ENCODE peak calls at places on chromosomes 16 and 17, in nine cellular contexts. L is neuronal stem cell, V is WERI-Rb-1, Z is OCI-LY7, R is fibroblast of villous mesenchyme, T is IMR-90, C is small intestine, B is right lobe of liver, E is bronchial epithelial cell. P is an unnamed sample.

GRCh38 chr17:12691173-12691572 is 25.5 kb downstream of the MYOCD start:
- DNase-seq in R (no peak), V (no peak), T (peak), L (no peak), C (no peak), E (no peak), B (no peak), Z (no peak), P (peak)

GRCh38 chr16:66476328-66477027 is 49.4 kb downstream of the BEAN1 start:
- DNase-seq in Z (peak), E (no peak), C (peak), B (no peak), R (no peak), L (no peak), T (no peak), V (peak), P (no peak)

GRCh38 chr16:88830250-88830649 is 18.5 kb upstream of the APRT start:
- DNase-seq in B (no peak), Z (no peak), C (no peak), R (peak), T (no peak), L (no peak), V (no peak), E (no peak), P (no peak)

GRCh38 chr16:57585051-57585687 is 42.7 kb downstream of the ADGRG5 start:
- DNase-seq in B (no peak), E (no peak), L (no peak), C (no peak), T (no peak), Z (no peak), R (no peak), V (no peak), P (no peak)

GRCh38 chr17:68453991-68454665 is 3.2 kb downstream of the WIPI1 start:
- DNase-seq in Z (no peak), L (no peak), E (no peak), R (no peak), B (no peak), C (no peak), V (no peak), T (no peak), P (no peak)

GRCh38 chr17:31488982-31489294 is 97.5 kb downstream of the RAB11FIP4 start:
- DNase-seq in E (no peak), R (no peak), V (no peak), L (no peak), T (no peak), B (no peak), C (no peak), Z (no peak), P (no peak)

GRCh38 chr17:1491406-1492248 is 859 bp downstream of the MYO1C start:
- DNase-seq in E (no peak), T (no peak), V (peak), B (peak), L (no peak), R (peak), Z (peak), C (peak), P (peak)

GRCh38 chr16:728131-728889 is 1.4 kb downstream of the HAGHL start:
- DNase-seq in E (peak), L (no peak), V (peak), B (peak), R (peak), T (peak), Z (peak), C (peak), P (peak)

GRCh38 chr17:9266031-9266680 is 244.8 kb downstream of the NTN1 start:
- DNase-seq in R (no peak), L (no peak), E (no peak), C (no peak), Z (no peak), V (no peak), T (no peak), B (no peak), P (peak)

GRCh38 chr17:8133398-8133797 is 9.5 kb upstream of the HES7 start:
- DNase-seq in C (no peak), V (no peak), Z (no peak), T (no peak), R (no peak), B (no peak), E (no peak), L (no peak), P (no peak)

GRCh38 chr16:87002717-87003413 is 314.3 kb downstream of the C16orf95 start:
- DNase-seq in B (no peak), V (no peak), T (peak), E (no peak), L (no peak), R (peak), Z (no peak), C (no peak), P (peak)

GRCh38 chr17:45394913-45395568 is 37.6 kb downstream of the ARHGAP27 start:
- DNase-seq in B (peak), L (peak), Z (peak), V (peak), T (peak), R (peak), C (peak), E (peak), P (peak)

GRCh38 chr17:10992097-10992496 is 154.2 kb upstream of the PIRT start:
- DNase-seq in V (no peak), B (no peak), R (no peak), Z (no peak), C (no peak), E (no peak), L (no peak), T (no peak), P (no peak)

GRCh38 chr16:88068476-88069396 is 117.5 kb downstream of the BANP start:
- DNase-seq in B (no peak), C (no peak), E (no peak), T (no peak), V (no peak), Z (no peak), L (no peak), R (no peak), P (no peak)

GRCh38 chr16:57576429-57576870 is 34.0 kb downstream of the ADGRG5 start:
- DNase-seq in Z (peak), T (peak), V (peak), C (peak), E (peak), L (peak), R (peak), B (peak), P (peak)

GRCh38 chr16:80063028-80063767 is 462.7 kb upstream of the MAF start:
- DNase-seq in T (no peak), R (peak), V (no peak), Z (no peak), E (no peak), L (no peak), B (no peak), C (no peak), P (peak)

GRCh38 chr17:42098747-42099399 is 600 bp upstream of the ZNF385C start:
- DNase-seq in L (no peak), R (no peak), V (peak), C (no peak), T (no peak), Z (no peak), E (no peak), B (no peak), P (no peak)

GRCh38 chr17:8164815-8165131 is 2.0 kb upstream of the VAMP2 start:
- DNase-seq in R (no peak), L (no peak), E (no peak), Z (no peak), T (no peak), B (no peak), V (no peak), C (no peak), P (no peak)

GRCh38 chr17:1391577-1391976 is 8.4 kb downstream of the YWHAE start:
- DNase-seq in L (no peak), C (no peak), E (no peak), B (no peak), T (no peak), Z (no peak), V (no peak), R (no peak), P (no peak)

GRCh38 chr17:62703776-62704380 is 76.4 kb downstream of the MRC2 start:
- DNase-seq in T (peak), L (peak), E (peak), R (peak), V (peak), C (peak), Z (peak), B (peak), P (peak)

GRCh38 chr17:42891539-42892152 is 9.0 kb upstream of the G6PC1 start:
- DNase-seq in C (no peak), V (no peak), T (peak), Z (no peak), R (no peak), E (no peak), B (peak), L (no peak), P (peak)

GRCh38 chr16:22122239-22122638 is 29.9 kb downstream of the VWA3A start:
- DNase-seq in T (no peak), Z (no peak), C (no peak), E (no peak), L (no peak), B (no peak), V (no peak), R (no peak), P (no peak)

GRCh38 chr17:57032343-57032742 is 52.7 kb upstream of the AKAP1 start:
- DNase-seq in E (no peak), C (no peak), B (no peak), L (no peak), V (no peak), Z (no peak), R (no peak), T (no peak), P (no peak)

GRCh38 chr17:57033296-57033695 is 51.8 kb upstream of the AKAP1 start:
- DNase-seq in B (no peak), Z (no peak), V (no peak), C (no peak), T (no peak), E (no peak), R (no peak), L (no peak), P (no peak)

GRCh38 chr17:57025876-57026275 is 47.9 kb downstream of the SCPEP1 start:
- DNase-seq in L (no peak), Z (peak), E (no peak), C (no peak), B (no peak), T (no peak), V (no peak), R (no peak), P (no peak)

DNA sequence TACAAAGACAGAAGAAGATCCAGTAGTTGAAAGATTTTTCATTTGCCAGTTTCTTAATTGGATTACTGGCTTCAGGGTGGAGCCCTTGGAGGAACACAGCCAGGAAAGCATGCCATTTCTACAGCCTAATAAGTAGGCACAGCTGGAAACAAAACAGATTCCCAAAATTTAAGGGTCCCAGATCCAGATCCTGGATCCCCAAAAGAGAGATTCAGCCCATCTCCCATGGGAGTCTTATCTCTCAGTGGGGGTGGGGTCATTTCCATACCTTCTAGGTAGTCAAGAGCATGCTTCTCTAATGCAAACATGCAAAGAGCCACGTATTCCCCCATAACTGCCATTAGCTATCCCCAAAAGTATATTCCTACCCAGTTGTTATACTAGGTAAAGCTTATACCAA is 49.9 kb downstream of the SCPEP1 start:
- DNase-seq in R (no peak), Z (no peak), E (no peak), L (no peak), B (no peak), T (no peak), C (no peak), V (no peak), P (no peak)
- H3K4me3 ChIP-seq in R (no peak), Z (no peak), E (no peak), L (no peak), B (no peak), T (no peak), C (no peak), V (no peak), P (no peak)

GRCh38 chr16:6023449-6023848 is 925.9 kb upstream of the EEF2KMT start:
- DNase-seq in T (no peak), L (no peak), R (no peak), E (no peak), B (no peak), V (no peak), C (no peak), Z (no peak), P (no peak)

GRCh38 chr16:6019490-6019991 is 921.9 kb upstream of the EEF2KMT start:
- DNase-seq in E (no peak), V (peak), B (no peak), L (peak), C (no peak), T (no peak), Z (no peak), R (no peak), P (no peak)

GRCh38 chr16:6018848-6019489 is 921.4 kb upstream of the EEF2KMT start:
- DNase-seq in V (peak), C (no peak), T (no peak), B (no peak), Z (no peak), E (no peak), R (no peak), L (peak), P (no peak)

GRCh38 chr16:6021544-6021943 is 923.9 kb upstream of the EEF2KMT start:
- DNase-seq in L (no peak), E (no peak), Z (no peak), C (no peak), T (no peak), V (no peak), B (no peak), R (no peak), P (no peak)

GRCh38 chr16:6020162-6020980 is 922.8 kb upstream of the EEF2KMT start:
- DNase-seq in C (no peak), R (no peak), T (no peak), V (no peak), B (no peak), Z (no peak), E (no peak), L (no peak), P (no peak)
- H3K4me3 ChIP-seq in C (no peak), R (no peak), T (no peak), V (no peak), B (no peak), Z (no peak), E (no peak), L (no peak), P (no peak)

DNA sequence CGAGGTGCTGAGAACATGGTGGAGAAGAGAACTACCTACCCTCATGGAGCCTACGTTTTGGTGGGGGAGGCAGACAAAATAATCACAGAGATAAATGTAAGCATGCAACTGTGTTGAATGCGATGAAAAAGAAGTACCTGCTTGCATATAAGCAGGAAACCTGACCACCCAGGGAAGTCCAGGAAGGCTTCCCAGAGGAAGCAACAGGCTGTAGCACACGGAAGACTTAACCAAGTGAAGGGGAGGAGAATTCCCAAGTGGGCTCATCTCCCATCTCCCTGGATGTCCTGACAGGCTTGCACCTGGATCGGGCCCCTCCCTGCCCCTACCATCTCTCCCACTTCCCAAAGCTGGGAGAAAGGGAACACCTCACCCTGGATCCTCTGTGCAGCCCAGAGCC is 2.0 kb downstream of the SCRN2 start:
- DNase-seq in Z (no peak), C (no peak), L (no peak), T (no peak), E (no peak), V (no peak), B (no peak), R (no peak), P (no peak)
- H3K4me3 ChIP-seq in Z (no peak), C (no peak), L (no peak), T (no peak), E (no peak), V (no peak), B (no peak), R (no peak), P (no peak)

DNA sequence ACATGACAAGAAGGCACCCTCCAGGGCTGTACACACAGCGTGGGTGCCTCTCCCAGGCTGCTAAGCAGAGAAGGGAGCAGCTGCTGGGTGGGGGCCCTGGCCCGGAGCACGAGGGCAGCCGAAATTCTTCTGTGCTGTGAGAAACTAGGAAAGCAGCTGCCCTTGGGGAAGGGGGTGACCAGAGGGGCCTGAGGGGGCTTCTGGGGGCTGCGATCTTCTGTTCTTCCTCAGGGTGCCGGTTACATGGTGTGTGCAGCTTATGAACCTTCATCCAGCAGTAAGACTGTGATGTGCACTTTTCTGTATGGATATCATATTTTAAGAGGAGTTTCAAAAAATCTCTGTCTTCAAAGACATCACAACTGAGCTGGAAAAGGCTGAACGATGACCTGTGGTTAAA is 43.2 kb upstream of the METRNL start:
- DNase-seq in Z (no peak), C (no peak), L (no peak), T (no peak), E (no peak), B (no peak), V (no peak), R (no peak), P (no peak)
- H3K4me3 ChIP-seq in Z (no peak), C (no peak), L (no peak), T (no peak), E (no peak), B (no peak), V (no peak), R (no peak), P (no peak)

GRCh38 chr17:6654816-6655731 is 3.5 kb downstream of the C17orf100 start:
- DNase-seq in V (no peak), B (no peak), Z (no peak), L (no peak), T (no peak), E (peak), C (peak), R (no peak), P (no peak)

GRCh38 chr17:6661464-6661848 is 9.9 kb downstream of the C17orf100 start:
- DNase-seq in T (no peak), C (no peak), B (no peak), L (no peak), R (no peak), E (no peak), Z (no peak), V (no peak), P (no peak)

GRCh38 chr17:6660765-6661463 is 9.4 kb downstream of the C17orf100 start:
- DNase-seq in V (no peak), L (no peak), R (no peak), E (no peak), Z (peak), T (no peak), B (no peak), C (no peak), P (no peak)

GRCh38 chr17:6660101-6660500 is 8.5 kb downstream of the C17orf100 start:
- DNase-seq in V (no peak), R (no peak), T (no peak), B (no peak), Z (no peak), L (no peak), C (no peak), E (no peak), P (no peak)

GRCh38 chr17:6657633-6658287 is 6.2 kb downstream of the C17orf100 start:
- DNase-seq in B (no peak), V (no peak), C (no peak), T (no peak), Z (peak), E (no peak), R (no peak), L (no peak), P (no peak)
- H3K4me3 ChIP-seq in B (no peak), V (no peak), C (no peak), T (no peak), Z (peak), E (peak), R (no peak), L (peak), P (no peak)

DNA sequence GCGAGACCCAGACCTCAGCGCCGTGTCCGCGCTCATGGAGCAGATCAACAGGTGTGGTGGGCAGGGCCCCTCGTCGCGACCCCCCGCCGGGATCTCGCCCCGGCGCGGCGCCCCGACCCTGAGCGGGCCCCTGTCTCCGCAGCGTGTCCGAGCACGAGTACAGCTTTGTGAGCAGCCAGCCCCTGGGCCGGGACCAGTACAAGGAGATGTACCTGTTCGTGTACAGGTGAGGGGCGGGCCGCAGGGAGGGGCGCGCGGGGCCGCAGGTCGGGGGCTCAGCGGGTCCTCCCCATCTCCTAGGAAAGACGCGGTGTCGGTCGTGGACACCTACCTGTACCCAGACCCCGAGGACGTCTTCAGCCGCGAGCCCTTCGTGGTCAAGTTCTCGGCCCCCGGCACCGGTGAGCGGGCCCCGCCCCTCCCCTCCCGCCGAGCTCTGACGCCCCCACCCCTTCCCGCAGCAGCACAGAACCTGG is 870 bp downstream of the DNASE1L2 start:
- DNase-seq in E (no peak), R (no peak), C (no peak), T (no peak), B (no peak), Z (no peak), V (no peak), L (no peak), P (no peak)
- H3K4me3 ChIP-seq in E (peak), R (peak), C (peak), T (peak), B (no peak), Z (no peak), V (no peak), L (no peak), P (no peak)

GRCh38 chr17:18156171-18156975 is 27.3 kb upstream of the ALKBH5 start:
- DNase-seq in T (no peak), C (no peak), B (no peak), L (no peak), R (no peak), E (peak), V (no peak), Z (no peak), P (no peak)

GRCh38 chr17:18158022-18158600 is 25.5 kb upstream of the ALKBH5 start:
- DNase-seq in B (peak), R (peak), T (peak), C (peak), V (no peak), Z (peak), E (peak), L (peak), P (peak)

GRCh38 chr17:18159551-18160120 is 24.0 kb upstream of the ALKBH5 start:
- DNase-seq in L (no peak), E (no peak), C (no peak), R (no peak), T (peak), V (no peak), B (no peak), Z (no peak), P (no peak)

GRCh38 chr17:18156976-18157280 is 26.7 kb upstream of the ALKBH5 start:
- DNase-seq in T (no peak), Z (no peak), L (no peak), B (no peak), E (no peak), V (no peak), C (no peak), R (no peak), P (no peak)

GRCh38 chr17:18157354-18157985 is 26.2 kb upstream of the ALKBH5 start:
- DNase-seq in C (no peak), L (no peak), Z (no peak), E (no peak), R (no peak), B (no peak), V (no peak), T (no peak), P (no peak)
- H3K4me3 ChIP-seq in C (no peak), L (no peak), Z (no peak), E (no peak), R (no peak), B (no peak), V (no peak), T (no peak), P (no peak)

DNA sequence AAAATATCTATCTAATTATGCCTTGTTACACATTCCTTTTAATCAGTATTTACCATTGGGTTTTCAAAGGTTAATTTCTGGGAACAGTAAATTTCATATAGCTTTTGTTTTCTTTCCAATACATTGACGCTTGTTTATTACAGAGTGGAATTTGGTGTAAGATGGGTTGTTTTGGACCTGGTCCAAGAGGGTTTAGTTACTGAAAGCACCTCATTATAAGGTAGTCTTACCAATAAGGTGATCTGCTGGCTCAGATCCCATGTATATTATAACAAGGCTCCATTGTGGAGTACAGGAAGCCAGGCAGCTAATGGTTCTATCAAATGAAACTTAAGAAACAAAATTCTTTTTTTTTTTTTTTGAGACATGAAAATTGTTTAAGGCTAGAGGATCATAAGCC is 87.3 kb upstream of the NACA2 start:
- DNase-seq in C (no peak), R (no peak), Z (no peak), E (no peak), T (no peak), B (no peak), L (no peak), V (no peak), P (no peak)
- H3K4me3 ChIP-seq in C (no peak), R (no peak), Z (no peak), E (no peak), T (no peak), B (no peak), L (no peak), V (no peak), P (no peak)

P was measured in AG10803.